ENCODE peak calls at places on chromosome 22, in ten cellular contexts. L, S, A, J, M, K, Q, I, V and R are unnamed samples.

GRCh38 chr22:17110791-17111550 is 10.2 kb downstream of the TMEM121B start:
- DNase-seq in K (no peak), J (no peak), M (no peak), Q (no peak), I (no peak), V (no peak), S (no peak), A (no peak), L (no peak), R (peak; percentile 58)

GRCh38 chr22:47570851-47571250 is 808.4 kb downstream of the TBC1D22A start:
- DNase-seq in L (no peak), V (peak; percentile 21), M (no peak), S (no peak), A (no peak), I (no peak), K (no peak), Q (no peak), J (no peak), R (no peak)

GRCh38 chr22:43151251-43152000 is at the start of gene TSPO:
- DNase-seq in K (peak; percentile 82), Q (no peak), M (peak; percentile 21), A (peak; percentile 39), J (peak; percentile 46), V (peak; percentile 34), I (peak; percentile 27), L (peak; percentile 41), S (no peak), R (peak; percentile 98)

GRCh38 chr22:33807465-33807864 is 112.8 kb downstream of the LARGE1 start:
- DNase-seq in M (no peak), V (no peak), S (no peak), A (no peak), K (peak; percentile 80), Q (peak; percentile 22), L (peak; percentile 39), I (no peak), J (no peak), R (no peak)

GRCh38 chr22:33971561-33971961 is 51.3 kb upstream of the LARGE1 start:
- DNase-seq in V (no peak), Q (no peak), L (no peak), A (no peak), M (no peak), I (no peak), K (peak; percentile 3), J (no peak), S (no peak), R (no peak)

GRCh38 chr22:23109441-23109978 is 32.3 kb downstream of the RSPH14 start:
- DNase-seq in I (no peak), Q (no peak), A (no peak), L (no peak), M (no peak), K (no peak), V (no peak), J (no peak), S (no peak), R (no peak)

GRCh38 chr22:29478326-29479276 is 1.4 kb upstream of the NEFH start:
- DNase-seq in M (no peak), K (peak; percentile 51), L (no peak), Q (no peak), S (no peak), I (no peak), V (no peak), J (peak; percentile 28), A (no peak), R (peak; percentile 93)

GRCh38 chr22:25668437-25668836 is 73.6 kb upstream of the MYO18B start:
- DNase-seq in S (no peak), V (no peak), A (no peak), Q (peak; percentile 65), I (no peak), J (no peak), M (no peak), L (peak; percentile 70), K (peak; percentile 44), R (no peak)

GRCh38 chr22:30968015-30968923 is at the start of gene MORC2:
- DNase-seq in L (peak; percentile 55), K (no peak), A (peak; percentile 24), Q (peak; percentile 38), V (no peak), M (peak; percentile 52), J (peak; percentile 27), S (no peak), I (no peak), R (peak; percentile 89)

GRCh38 chr22:35963237-35963810 is 65.3 kb downstream of the RBFOX2 start:
- DNase-seq in I (no peak), L (no peak), Q (no peak), M (no peak), J (no peak), A (no peak), K (no peak), V (no peak), S (no peak), R (no peak)

GRCh38 chr22:39367040-39367439 is 17.2 kb downstream of the SYNGR1 start:
- DNase-seq in Q (no peak), A (no peak), I (no peak), M (no peak), V (no peak), K (no peak), J (no peak), L (no peak), S (no peak), R (peak; percentile 19)

GRCh38 chr22:18070556-18071306 is 7.1 kb upstream of the PEX26 start:
- DNase-seq in V (no peak), M (no peak), L (no peak), S (no peak), I (peak; percentile 63), A (peak; percentile 46), J (no peak), Q (no peak), K (no peak), R (no peak)

GRCh38 chr22:33579448-33580093 is 340.7 kb downstream of the LARGE1 start:
- DNase-seq in L (peak; percentile 20), J (peak; percentile 41), Q (peak; percentile 8), S (peak; percentile 1), M (peak; percentile 72), V (no peak), A (peak; percentile 40), I (peak; percentile 80), K (peak; percentile 58), R (peak; percentile 44)

GRCh38 chr22:17411213-17411612 is 42.0 kb downstream of the CECR2 start:
- DNase-seq in S (no peak), I (no peak), L (peak; percentile 33), A (no peak), K (no peak), V (no peak), Q (peak; percentile 18), M (no peak), J (no peak), R (no peak)

GRCh38 chr22:43179911-43180195 is 7.1 kb downstream of the TTLL12 start:
- DNase-seq in Q (no peak), K (no peak), V (no peak), J (no peak), I (no peak), L (no peak), S (no peak), A (no peak), M (no peak), R (no peak)

GRCh38 chr22:31956360-31956759 is 12.0 kb downstream of the YWHAH start:
- DNase-seq in I (no peak), J (no peak), A (no peak), Q (no peak), M (no peak), K (no peak), V (no peak), L (no peak), S (no peak), R (no peak)

DNA sequence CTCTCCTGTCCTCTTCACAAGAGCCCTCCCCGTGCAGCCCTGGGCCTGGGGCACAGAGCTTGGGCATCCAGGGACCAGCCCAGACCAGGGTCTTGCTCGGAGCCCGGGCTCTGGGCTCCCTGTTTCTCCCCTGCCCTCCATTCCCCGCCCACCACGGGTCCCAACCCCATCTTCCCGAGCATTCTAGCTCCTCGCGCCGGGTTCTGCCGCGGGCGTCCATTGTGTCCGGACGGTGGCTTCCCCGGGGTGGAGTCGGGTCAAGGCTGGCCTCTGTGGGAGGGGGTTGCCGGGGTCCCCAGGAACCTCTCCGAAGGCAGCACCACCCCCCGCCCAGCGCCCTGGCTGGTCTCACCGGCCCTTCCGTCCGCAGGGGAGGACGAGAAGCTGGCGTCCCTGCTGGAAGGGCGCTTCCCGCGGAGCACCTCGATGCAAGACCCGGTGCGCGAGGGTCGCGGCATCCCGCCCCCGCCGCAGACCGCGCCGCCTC is 18.1 kb upstream of the ACR start:
- DNase-seq in A (no peak), S (no peak), K (no peak), V (no peak), M (no peak), L (no peak), Q (no peak), J (no peak), I (no peak), R (no peak)
- H3K4me2 ChIP-seq in A (no peak overlapping the region), S (no peak overlapping the region), K (no peak overlapping the region), V (no peak overlapping the region), M (no peak overlapping the region), L (no peak overlapping the region), Q (no peak overlapping the region), J (no peak overlapping the region), I (no peak overlapping the region), R (no peak overlapping the region)

GRCh38 chr22:19984851-19985811 is 31.5 kb downstream of the ARVCF start:
- DNase-seq in I (no peak), V (no peak), A (no peak), L (no peak), Q (no peak), J (no peak), M (no peak), S (no peak), K (no peak), R (peak; percentile 77)
- H3K27ac ChIP-seq in I (no peak overlapping the region), V (no peak overlapping the region), A (no peak overlapping the region), L (no peak overlapping the region), Q (no peak overlapping the region), J (peak overlapping the region; percentile 54), M (no peak overlapping the region), S (peak overlapping the region; percentile 68), K (no peak overlapping the region), R (no peak overlapping the region)

DNA sequence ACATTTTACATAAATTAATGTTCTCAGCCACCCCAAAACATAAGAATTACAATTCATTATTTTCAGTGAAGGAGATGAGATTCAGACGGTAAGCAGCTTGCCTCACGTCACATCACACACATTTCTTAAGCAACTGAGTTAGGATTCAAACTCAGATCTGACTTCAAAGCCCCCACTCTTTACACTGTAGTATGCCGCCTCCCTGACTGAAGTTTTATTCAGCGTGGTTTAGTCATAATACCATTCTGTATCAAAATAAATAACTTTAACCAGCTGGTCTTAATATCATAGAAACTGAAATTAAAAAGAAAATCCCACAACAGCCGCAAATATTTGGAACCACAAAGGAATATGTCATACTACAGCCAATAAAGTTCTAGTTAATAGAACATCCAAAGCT is 334.7 kb downstream of the TTC28 start:
- DNase-seq in V (no peak), S (no peak), Q (no peak), K (peak; percentile 37), A (no peak), I (no peak), M (no peak), J (no peak), L (no peak), R (no peak)
- H3K4me2 ChIP-seq in V (no peak overlapping the region), S (no peak overlapping the region), Q (no peak overlapping the region), K (peak overlapping the region; percentile 54), A (no peak overlapping the region), I (no peak overlapping the region), M (no peak overlapping the region), J (no peak overlapping the region), L (peak overlapping the region; percentile 69), R (peak overlapping the region; percentile 45)

DNA sequence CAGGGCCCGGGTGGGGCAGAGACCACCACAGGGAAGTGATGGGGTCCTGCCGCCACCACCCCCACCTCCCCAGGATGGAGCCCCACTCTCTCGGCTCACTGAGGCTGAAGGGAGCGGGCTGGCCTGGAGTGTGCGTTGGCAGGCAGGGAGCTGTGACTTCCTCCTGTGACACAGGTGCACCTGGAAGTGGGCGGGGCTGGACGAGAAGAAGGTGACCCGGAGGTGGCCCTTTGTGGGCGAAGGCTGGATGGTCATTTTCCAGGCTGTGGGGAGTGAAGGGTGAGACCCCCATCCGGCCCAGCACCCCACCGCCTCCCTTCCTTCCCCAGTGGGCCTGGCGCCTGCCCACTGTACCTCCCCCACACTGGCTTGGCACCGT is 15.4 kb downstream of the IL17REL start:
- DNase-seq in Q (no peak), K (no peak), V (peak; percentile 34), S (no peak), A (no peak), L (no peak), J (no peak), I (no peak), M (no peak), R (peak; percentile 73)
- H3K27ac ChIP-seq in Q (no peak overlapping the region), K (no peak overlapping the region), V (no peak overlapping the region), S (no peak overlapping the region), A (no peak overlapping the region), L (no peak overlapping the region), J (no peak overlapping the region), I (no peak overlapping the region), M (no peak overlapping the region), R (no peak overlapping the region)